ENCODE peak calls at places on chromosomes 2 and 18, in ten cellular contexts. J is pancreas, G is nephron progenitor cell, H is fibroblast of pulmonary artery, C is fibroblast of mammary gland, W is IMR-90, S is AG04450, U is GM10248, Q is lung, D is heart right ventricle. B is an unnamed sample.

GRCh38 chr2:216574046-216574445 is 59.2 kb upstream of the IGFBP2 start:
- DNase-seq in C (peak), W (peak), H (no peak), S (no peak), U (no peak), G (no peak), D (no peak), Q (no peak), J (no peak), B (no peak)

GRCh38 chr2:146128216-146128615 is 1608.3 kb upstream of the ZEB2 start:
- DNase-seq in Q (no peak), W (no peak), G (no peak), C (no peak), H (no peak), J (no peak), S (no peak), D (no peak), U (no peak), B (no peak)

GRCh38 chr2:118062048-118062447 is 26.2 kb upstream of the INSIG2 start:
- DNase-seq in D (no peak), H (no peak), G (no peak), W (no peak), Q (no peak), C (peak), J (no peak), U (no peak), S (no peak), B (no peak)

GRCh38 chr2:168443818-168444217 is 12.3 kb upstream of the CERS6 start:
- DNase-seq in Q (no peak), G (no peak), H (no peak), J (no peak), C (no peak), S (no peak), U (no peak), D (no peak), W (no peak), B (no peak)

GRCh38 chr2:140257692-140258300 is 1477.6 kb upstream of the NXPH2 start:
- DNase-seq in S (no peak), W (no peak), Q (no peak), H (peak), J (no peak), G (no peak), U (no peak), D (no peak), C (peak), B (no peak)

GRCh38 chr2:8676915-8677645 is 4.8 kb upstream of the ID2 start:
- DNase-seq in U (no peak), D (peak), G (peak), S (no peak), H (no peak), W (peak), Q (no peak), J (peak), C (no peak), B (no peak)

GRCh38 chr2:31528823-31529222 is 51.9 kb downstream of the SRD5A2 start:
- DNase-seq in H (no peak), W (no peak), D (no peak), C (no peak), Q (no peak), G (no peak), U (no peak), S (no peak), J (no peak), B (no peak)

GRCh38 chr2:127012868-127013267 is 94.1 kb downstream of the BIN1 start:
- DNase-seq in C (peak), H (peak), S (no peak), D (no peak), U (no peak), J (no peak), Q (no peak), W (peak), G (no peak), B (no peak)

GRCh38 chr2:119983108-119983507 is 29.8 kb upstream of the EPB41L5 start:
- DNase-seq in S (no peak), W (no peak), J (no peak), Q (no peak), C (no peak), D (no peak), G (no peak), U (no peak), H (no peak), B (no peak)

GRCh38 chr2:3470166-3470651 is 49.1 kb downstream of the ADI1 start:
- DNase-seq in C (peak), W (peak), Q (peak), G (no peak), S (peak), H (peak), U (no peak), D (peak), J (peak), B (peak)

GRCh38 chr18:5534845-5535244 is 9.0 kb downstream of the EPB41L3 start:
- DNase-seq in D (no peak), G (no peak), U (no peak), Q (no peak), J (no peak), S (no peak), W (no peak), H (no peak), C (no peak), B (peak)

GRCh38 chr2:183996825-183997823 is 601.2 kb upstream of the ZNF804A start:
- DNase-seq in U (no peak), J (no peak), W (no peak), C (no peak), D (no peak), G (no peak), Q (no peak), S (no peak), H (no peak), B (no peak)

GRCh38 chr2:105773568-105773967 is 28.9 kb downstream of the NCK2 start:
- DNase-seq in U (no peak), S (no peak), D (peak), J (no peak), C (no peak), G (no peak), H (no peak), W (no peak), Q (no peak), B (no peak)

GRCh38 chr2:106982350-106982749 is 96.4 kb upstream of the ST6GAL2 start:
- DNase-seq in D (no peak), W (peak), J (no peak), H (peak), Q (no peak), G (no peak), C (peak), U (no peak), S (no peak), B (no peak)

GRCh38 chr2:241095594-241096290 is 6.3 kb downstream of the MTERF4 start:
- DNase-seq in Q (no peak), U (no peak), J (no peak), D (no peak), H (no peak), S (no peak), W (no peak), C (no peak), G (no peak), B (no peak)

DNA sequence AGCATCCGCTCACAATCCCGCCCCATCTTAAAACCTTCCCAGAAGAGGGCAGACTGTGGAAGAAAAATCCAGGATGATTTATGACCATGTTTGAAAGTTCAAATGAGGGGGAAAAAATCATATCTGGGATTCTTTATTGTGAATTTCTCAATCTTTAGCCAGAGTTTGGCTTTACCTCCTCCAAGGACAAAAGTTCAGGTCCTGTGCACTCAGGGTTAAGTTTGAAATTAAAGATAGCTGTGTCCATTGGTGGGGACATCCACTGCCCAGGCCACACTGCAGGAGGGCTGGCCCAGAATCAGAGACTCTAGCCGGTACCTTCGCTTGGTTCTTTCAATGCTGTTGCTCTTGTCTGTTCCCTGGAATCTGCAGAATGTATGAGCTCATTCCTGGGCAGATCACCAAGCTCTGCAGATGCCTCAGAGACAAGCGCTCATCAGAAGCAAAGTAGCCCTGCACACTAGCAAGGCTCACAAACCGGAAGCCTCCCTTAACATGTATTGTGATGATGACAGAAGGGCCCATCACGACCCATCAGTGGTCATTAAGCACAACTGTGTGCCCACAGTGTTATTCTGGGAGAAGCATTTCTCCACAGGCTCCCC is 375.3 kb upstream of the KLHL29 start:
- DNase-seq in U (no peak), H (peak), D (peak), S (no peak), C (peak), W (peak), G (no peak), Q (peak), J (no peak), B (peak)
- TF ChIP-seq CTCF in U (no peak), H (no peak), D (no peak), S (no peak), C (no peak), W (no peak), G (no peak), Q (no peak), J (no peak), B (no peak)

GRCh38 chr2:205156457-205156856 is 525.8 kb upstream of the NRP2 start:
- DNase-seq in J (no peak), G (no peak), Q (no peak), S (no peak), W (no peak), C (no peak), H (no peak), D (no peak), U (no peak), B (no peak)
- TF ChIP-seq CTCF in J (no peak), G (no peak), Q (no peak), S (no peak), W (no peak), C (no peak), H (no peak), D (no peak), U (no peak), B (no peak)

GRCh38 chr2:42096869-42097591 is 49.2 kb downstream of the PKDCC start:
- DNase-seq in Q (no peak), W (no peak), S (no peak), H (no peak), U (peak), J (no peak), G (no peak), C (no peak), D (no peak), B (no peak)
- TF ChIP-seq CTCF in Q (no peak), W (no peak), S (no peak), H (no peak), U (no peak), J (no peak), G (no peak), C (no peak), D (no peak), B (no peak)

DNA sequence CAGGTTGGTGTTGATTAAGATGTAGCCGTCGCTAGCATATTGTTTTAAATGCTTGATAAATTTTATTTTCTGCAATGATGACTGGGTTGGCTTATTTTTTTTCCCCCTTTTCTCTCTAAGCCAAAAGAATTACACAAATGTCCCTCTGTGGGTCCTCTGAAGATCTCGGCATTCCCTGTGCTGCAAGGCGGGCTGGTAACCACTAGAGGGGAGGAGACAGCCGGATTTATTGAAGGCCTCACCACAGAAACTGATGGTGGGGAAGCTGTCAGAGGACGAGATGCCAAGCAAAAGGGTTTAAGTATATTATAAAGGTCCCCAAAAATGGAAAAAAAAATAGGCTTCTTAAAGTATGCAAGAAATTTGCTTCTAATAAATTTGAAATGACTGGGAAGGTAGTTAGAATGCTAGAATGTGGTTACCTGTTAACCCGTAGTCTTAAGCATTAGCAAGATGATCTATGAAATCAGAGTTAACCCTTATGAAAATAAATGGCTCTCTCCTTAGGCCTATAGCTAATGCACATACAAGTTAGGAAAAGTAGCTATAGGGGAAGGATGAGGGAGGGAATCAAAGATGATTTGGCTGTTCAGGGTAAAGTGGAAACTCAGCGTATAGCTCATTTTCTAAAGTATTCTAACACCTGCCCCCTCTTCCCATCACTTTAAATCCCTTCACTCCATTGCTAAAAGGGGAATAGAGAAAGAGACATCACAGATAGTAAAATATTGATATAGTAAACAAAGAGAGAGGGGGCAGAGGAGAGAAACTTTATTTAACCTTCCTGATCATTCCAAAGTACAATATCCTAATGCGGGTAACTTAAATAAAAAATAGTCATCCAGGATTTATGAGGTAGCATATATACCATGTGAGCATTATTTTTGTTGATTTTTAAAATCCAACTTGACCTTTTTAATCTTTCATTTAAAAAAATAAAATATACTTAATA is 894.5 kb upstream of the POU3F3 start:
- DNase-seq in U (peak), H (no peak), W (no peak), G (peak), S (no peak), D (peak), Q (no peak), J (no peak), C (peak), B (peak)
- TF ChIP-seq CTCF in U (peak), H (peak), W (no peak), G (peak), S (no peak), D (peak), Q (no peak), J (no peak), C (peak), B (peak)

GRCh38 chr2:43220229-43220981 is 6.0 kb downstream of the ZFP36L2 start:
- DNase-seq in C (peak), W (peak), U (no peak), H (peak), S (no peak), Q (no peak), J (no peak), D (no peak), G (no peak), B (peak)

GRCh38 chr2:43218221-43218549 is 8.2 kb downstream of the ZFP36L2 start:
- DNase-seq in D (no peak), S (no peak), H (no peak), W (peak), J (no peak), U (no peak), G (no peak), C (peak), Q (no peak), B (no peak)

GRCh38 chr2:43219383-43220228 is 6.8 kb downstream of the ZFP36L2 start:
- DNase-seq in U (peak), C (peak), W (peak), D (peak), Q (peak), S (no peak), H (peak), G (peak), J (peak), B (peak)

GRCh38 chr2:43217228-43218220 is 8.9 kb downstream of the ZFP36L2 start:
- DNase-seq in H (no peak), Q (no peak), C (no peak), G (peak), U (no peak), J (no peak), W (no peak), D (peak), S (no peak), B (no peak)

DNA sequence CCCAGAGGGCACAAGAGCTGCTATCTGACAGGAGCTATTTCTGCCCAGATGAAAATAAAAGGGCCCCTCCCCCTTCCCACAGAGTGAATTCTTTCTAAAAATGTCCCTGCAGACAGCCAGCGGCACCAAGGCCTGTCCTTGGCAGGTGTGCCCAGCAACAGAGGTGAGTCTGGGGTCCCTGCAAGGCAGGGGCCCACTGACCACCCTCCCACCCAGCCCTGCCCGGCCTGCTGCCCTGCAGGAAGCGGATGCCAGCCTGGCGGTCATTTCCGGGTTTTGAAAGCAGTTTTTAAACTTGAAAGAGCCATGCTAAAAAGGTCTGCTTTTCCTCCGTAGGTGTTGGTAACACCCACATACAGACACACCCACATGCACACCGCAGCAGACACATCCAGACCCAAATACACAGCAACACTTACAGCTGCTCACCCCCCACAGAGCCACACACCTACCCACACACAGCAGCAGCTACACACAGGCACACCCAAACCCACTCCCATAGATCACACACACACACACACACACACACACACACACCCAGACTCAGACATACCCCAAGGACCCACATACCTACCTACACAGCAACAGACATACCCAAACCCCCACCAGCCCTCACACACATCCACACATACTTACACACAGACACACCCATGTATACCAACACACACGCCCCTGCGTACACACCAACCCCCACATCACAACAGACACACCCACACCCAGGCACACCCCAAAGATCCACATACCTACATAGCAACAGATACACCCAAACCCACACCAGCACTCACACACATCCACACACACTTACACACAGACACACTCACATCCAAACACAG is 7.6 kb downstream of the ZFP36L2 start:
- DNase-seq in S (no peak), U (no peak), Q (peak), G (no peak), H (peak), W (peak), D (peak), J (no peak), C (peak), B (peak)
- TF ChIP-seq CTCF in S (no peak), U (no peak), Q (no peak), G (no peak), H (no peak), W (no peak), D (no peak), J (no peak), C (no peak), B (no peak)

GRCh38 chr18:24672165-24672950 is 211.9 kb downstream of the HRH4 start:
- DNase-seq in W (peak), J (no peak), C (no peak), S (no peak), G (no peak), D (no peak), U (no peak), H (no peak), Q (no peak), B (no peak)
- TF ChIP-seq CTCF in W (peak), J (no peak), C (no peak), S (peak), G (no peak), D (peak), U (no peak), H (no peak), Q (no peak), B (no peak)